ENCODE peak calls at places on chromosomes 11 and 22, in eight cellular contexts. One of them, this sample, is unnamed.

GRCh38 chr11:36211735-36212430 is 77.3 kb downstream of the COMMD9 start:
- DNase-seq in H1: no peak
- DNase-seq in DMS153: no peak
- DNase-seq in hippocampal formation: no peak
- DNase-seq in stimulated activated CD4-positive, alpha-beta T cell treated with anti-CD3 and anti-CD28 coated beads, Interleukin-2, amount 100 ng/mL, for 4 hours: no peak
- DNase-seq in MM.1S: no peak
- DNase-seq in kidney epithelial cell: no peak
- DNase-seq in osteocyte: no peak
- DNase-seq in this sample: no peak

GRCh38 chr11:44096360-44097188 is 1.1 kb downstream of the EXT2 start:
- DNase-seq in MM.1S: no peak
- DNase-seq in DMS153: no peak
- DNase-seq in kidney epithelial cell: no peak
- DNase-seq in stimulated activated CD4-positive, alpha-beta T cell treated with anti-CD3 and anti-CD28 coated beads, Interleukin-2, amount 100 ng/mL, for 4 hours: no peak
- DNase-seq in hippocampal formation: no peak
- DNase-seq in osteocyte: no peak
- DNase-seq in H1: no peak
- DNase-seq in this sample: no peak

GRCh38 chr11:10441652-10442503 is 13.2 kb upstream of the AMPD3 start:
- DNase-seq in osteocyte: no peak
- DNase-seq in DMS153: no peak
- DNase-seq in hippocampal formation: no peak
- DNase-seq in kidney epithelial cell: no peak
- DNase-seq in stimulated activated CD4-positive, alpha-beta T cell treated with anti-CD3 and anti-CD28 coated beads, Interleukin-2, amount 100 ng/mL, for 4 hours: no peak
- DNase-seq in MM.1S: peak; percentile 95
- DNase-seq in H1: no peak
- DNase-seq in this sample: peak; percentile 51

GRCh38 chr22:43535741-43536140 is 123.9 kb downstream of the MPPED1 start:
- DNase-seq in DMS153: no peak
- DNase-seq in stimulated activated CD4-positive, alpha-beta T cell treated with anti-CD3 and anti-CD28 coated beads, Interleukin-2, amount 100 ng/mL, for 4 hours: no peak
- DNase-seq in hippocampal formation: no peak
- DNase-seq in kidney epithelial cell: no peak
- DNase-seq in osteocyte: no peak
- DNase-seq in MM.1S: no peak
- DNase-seq in H1: no peak
- DNase-seq in this sample: no peak

GRCh38 chr22:23841292-23841691 is 2.5 kb upstream of the DERL3 start:
- DNase-seq in DMS153: no peak
- DNase-seq in hippocampal formation: no peak
- DNase-seq in H1: no peak
- DNase-seq in MM.1S: no peak
- DNase-seq in osteocyte: no peak
- DNase-seq in kidney epithelial cell: no peak
- DNase-seq in stimulated activated CD4-positive, alpha-beta T cell treated with anti-CD3 and anti-CD28 coated beads, Interleukin-2, amount 100 ng/mL, for 4 hours: no peak
- DNase-seq in this sample: no peak

GRCh38 chr11:2931416-2931746 is 2.2 kb upstream of the PHLDA2 start:
- DNase-seq in stimulated activated CD4-positive, alpha-beta T cell treated with anti-CD3 and anti-CD28 coated beads, Interleukin-2, amount 100 ng/mL, for 4 hours: no peak
- DNase-seq in H1: no peak
- DNase-seq in hippocampal formation: no peak
- DNase-seq in DMS153: no peak
- DNase-seq in osteocyte: no peak
- DNase-seq in MM.1S: no peak
- DNase-seq in kidney epithelial cell: no peak
- DNase-seq in this sample: no peak

GRCh38 chr11:125591659-125592304 is 870 bp upstream of the STT3A start:
- DNase-seq in osteocyte: no peak
- DNase-seq in hippocampal formation: peak; percentile 39
- DNase-seq in kidney epithelial cell: no peak
- DNase-seq in H1: no peak
- DNase-seq in DMS153: no peak
- DNase-seq in MM.1S: peak; percentile 10
- DNase-seq in stimulated activated CD4-positive, alpha-beta T cell treated with anti-CD3 and anti-CD28 coated beads, Interleukin-2, amount 100 ng/mL, for 4 hours: peak; percentile 10
- DNase-seq in this sample: peak; percentile 49

GRCh38 chr22:23178512-23179254 is 1.6 kb upstream of the BCR start:
- DNase-seq in hippocampal formation: peak; percentile 56
- DNase-seq in osteocyte: peak; percentile 91
- DNase-seq in MM.1S: peak; percentile 67
- DNase-seq in kidney epithelial cell: no peak
- DNase-seq in H1: peak; percentile 39
- DNase-seq in stimulated activated CD4-positive, alpha-beta T cell treated with anti-CD3 and anti-CD28 coated beads, Interleukin-2, amount 100 ng/mL, for 4 hours: peak; percentile 38
- DNase-seq in DMS153: peak; percentile 45
- DNase-seq in this sample: peak; percentile 72

GRCh38 chr22:20021196-20022181 is 579 bp downstream of the TANGO2 start:
- DNase-seq in kidney epithelial cell: no peak
- DNase-seq in osteocyte: no peak
- DNase-seq in H1: no peak
- DNase-seq in stimulated activated CD4-positive, alpha-beta T cell treated with anti-CD3 and anti-CD28 coated beads, Interleukin-2, amount 100 ng/mL, for 4 hours: no peak
- DNase-seq in hippocampal formation: peak; percentile 65
- DNase-seq in MM.1S: peak; percentile 12
- DNase-seq in DMS153: no peak
- DNase-seq in this sample: peak; percentile 32

GRCh38 chr11:128469220-128469619 is 118.1 kb downstream of the ETS1 start:
- DNase-seq in kidney epithelial cell: no peak
- DNase-seq in MM.1S: peak; percentile 95
- DNase-seq in hippocampal formation: no peak
- DNase-seq in stimulated activated CD4-positive, alpha-beta T cell treated with anti-CD3 and anti-CD28 coated beads, Interleukin-2, amount 100 ng/mL, for 4 hours: no peak
- DNase-seq in DMS153: no peak
- DNase-seq in osteocyte: no peak
- DNase-seq in H1: no peak
- DNase-seq in this sample: peak; percentile 72

This sample was measured in activated CD4-positive, alpha-beta memory T cell treated with anti-CD3 and anti-CD28 coated beads for 36 hours.